ENCODE peak calls at places on chromosome 3, in five cellular contexts. F is NCI-H524, B is tibial nerve, V is neural progenitor cell, H is right lobe of liver. W is an unnamed sample.

GRCh38 chr3:107662109-107662477 is 139.3 kb downstream of the BBX start:
- DNase-seq in F (no peak), B (no peak), V (no peak), H (no peak), W (no peak)

GRCh38 chr3:81465510-81465909 is 295.9 kb downstream of the GBE1 start:
- DNase-seq in F (no peak), B (no peak), V (no peak), H (no peak), W (no peak)

GRCh38 chr3:133943639-133944131 is 48.0 kb upstream of the RAB6B start:
- DNase-seq in F (no peak), B (no peak), V (no peak), H (no peak), W (peak; percentile 54)

GRCh38 chr3:193732391-193732790 is 139.4 kb downstream of the OPA1 start:
- DNase-seq in F (no peak), B (no peak), V (no peak), H (no peak), W (no peak)

GRCh38 chr3:43505351-43505750 is 116.5 kb downstream of the ANO10 start:
- DNase-seq in F (no peak), B (no peak), V (no peak), H (no peak), W (no peak)

GRCh38 chr3:42149537-42150426 is 58.6 kb downstream of the TRAK1 start:
- DNase-seq in F (no peak), B (no peak), V (no peak), H (no peak), W (no peak)

GRCh38 chr3:105997800-105998526 is 129.2 kb upstream of the CBLB start:
- DNase-seq in F (no peak), B (no peak), V (no peak), H (no peak), W (no peak)

GRCh38 chr3:189947948-189948723 is 172.6 kb downstream of the P3H2 start:
- DNase-seq in F (peak; percentile 13), B (no peak), V (peak; percentile 41), H (no peak), W (peak; percentile 75)

GRCh38 chr3:74897006-74897405 is 282.5 kb upstream of the CNTN3 start:
- DNase-seq in F (no peak), B (no peak), V (peak; percentile 4), H (no peak), W (no peak)

GRCh38 chr3:81838455-81838854 is 77.0 kb upstream of the GBE1 start:
- DNase-seq in F (no peak), B (no peak), V (no peak), H (no peak), W (no peak)

GRCh38 chr3:107370902-107371301 is 6.3 kb upstream of the CCDC54 start:
- DNase-seq in F (no peak), B (no peak), V (no peak), H (no peak), W (no peak)

GRCh38 chr3:185112186-185112585 is 40.7 kb downstream of the C3orf70 start:
- DNase-seq in F (no peak), B (no peak), V (no peak), H (no peak), W (no peak)

GRCh38 chr3:45560270-45561020 is 34.1 kb upstream of the LIMD1 start:
- DNase-seq in F (no peak), B (peak; percentile 71), V (no peak), H (peak; percentile 72), W (no peak)

GRCh38 chr3:19046440-19046839 is 101.9 kb upstream of the KCNH8 start:
- DNase-seq in F (no peak), B (no peak), V (no peak), H (no peak), W (no peak)

GRCh38 chr3:133408961-133409360 is 9.1 kb downstream of the BFSP2 start:
- DNase-seq in F (no peak), B (no peak), V (no peak), H (no peak), W (no peak)

GRCh38 chr3:27900316-27900715 is 178.2 kb upstream of the EOMES start:
- DNase-seq in F (no peak), B (no peak), V (no peak), H (no peak), W (no peak)

GRCh38 chr3:196528639-196529233 is 13.6 kb upstream of the SMCO1 start:
- DNase-seq in F (no peak), B (no peak), V (peak; percentile 88), H (peak; percentile 58), W (no peak)

GRCh38 chr3:156750191-156750873 is 75.8 kb upstream of the LEKR1 start:
- DNase-seq in F (no peak), B (no peak), V (peak; percentile 64), H (no peak), W (no peak)

GRCh38 chr3:122559906-122560305 is 4.2 kb downstream of the PARP9 start:
- DNase-seq in F (no peak), B (no peak), V (no peak), H (no peak), W (no peak)

GRCh38 chr3:150599611-150600297 is 3.4 kb upstream of the SELENOT start:
- DNase-seq in F (no peak), B (no peak), V (no peak), H (no peak), W (no peak)